ENCODE peak calls at places on chromosome 5, in six cellular contexts. One of them, this sample, is unnamed.
A peak's percentile ranks its signal among the peaks of the same experiment; 100 is the strongest.

GRCh38 chr5:109102291-109102690 is 307.5 kb downstream of the PJA2 start:
- DNase-seq in tibial nerve: no peak
- DNase-seq in heart left ventricle: no peak
- DNase-seq in esophagus squamous epithelium: no peak
- DNase-seq in CD8-positive, alpha-beta memory T cell: no peak
- DNase-seq in CD4-positive, alpha-beta memory T cell: no peak
- DNase-seq in this sample: no peak

GRCh38 chr5:17069995-17070405 is 133.9 kb upstream of the MYO10 start:
- DNase-seq in esophagus squamous epithelium: no peak
- DNase-seq in heart left ventricle: no peak
- DNase-seq in CD4-positive, alpha-beta memory T cell: no peak
- DNase-seq in CD8-positive, alpha-beta memory T cell: no peak
- DNase-seq in tibial nerve: no peak
- DNase-seq in this sample: no peak

GRCh38 chr5:86679529-86679928 is 61.8 kb downstream of the COX7C start:
- DNase-seq in tibial nerve: peak; percentile 52
- DNase-seq in heart left ventricle: no peak
- DNase-seq in esophagus squamous epithelium: no peak
- DNase-seq in CD8-positive, alpha-beta memory T cell: peak; percentile 11
- DNase-seq in CD4-positive, alpha-beta memory T cell: no peak
- DNase-seq in this sample: no peak

GRCh38 chr5:110840347-110840960 is 101.6 kb downstream of the SLC25A46 start:
- DNase-seq in CD4-positive, alpha-beta memory T cell: no peak
- DNase-seq in heart left ventricle: no peak
- DNase-seq in tibial nerve: no peak
- DNase-seq in CD8-positive, alpha-beta memory T cell: no peak
- DNase-seq in esophagus squamous epithelium: no peak
- DNase-seq in this sample: no peak

GRCh38 chr5:153598099-153598498 is 107.6 kb downstream of the GRIA1 start:
- DNase-seq in tibial nerve: no peak
- DNase-seq in esophagus squamous epithelium: no peak
- DNase-seq in CD8-positive, alpha-beta memory T cell: no peak
- DNase-seq in CD4-positive, alpha-beta memory T cell: no peak
- DNase-seq in heart left ventricle: no peak
- DNase-seq in this sample: no peak

GRCh38 chr5:139954022-139954421 is 89.1 kb downstream of the NRG2 start:
- DNase-seq in CD4-positive, alpha-beta memory T cell: no peak
- DNase-seq in esophagus squamous epithelium: no peak
- DNase-seq in tibial nerve: no peak
- DNase-seq in heart left ventricle: no peak
- DNase-seq in CD8-positive, alpha-beta memory T cell: no peak
- DNase-seq in this sample: no peak

GRCh38 chr5:31442253-31442820 is 89.6 kb downstream of the DROSHA start:
- DNase-seq in tibial nerve: no peak
- DNase-seq in CD8-positive, alpha-beta memory T cell: no peak
- DNase-seq in esophagus squamous epithelium: no peak
- DNase-seq in heart left ventricle: no peak
- DNase-seq in CD4-positive, alpha-beta memory T cell: no peak
- DNase-seq in this sample: no peak

GRCh38 chr5:1521671-1522600 is 1.8 kb downstream of the LPCAT1 start:
- DNase-seq in CD8-positive, alpha-beta memory T cell: no peak
- DNase-seq in CD4-positive, alpha-beta memory T cell: no peak
- DNase-seq in tibial nerve: no peak
- DNase-seq in esophagus squamous epithelium: no peak
- DNase-seq in heart left ventricle: no peak
- DNase-seq in this sample: peak; percentile 84

GRCh38 chr5:122424211-122424610 is 112.2 kb downstream of the SNCAIP start:
- DNase-seq in CD8-positive, alpha-beta memory T cell: no peak
- DNase-seq in heart left ventricle: no peak
- DNase-seq in CD4-positive, alpha-beta memory T cell: no peak
- DNase-seq in tibial nerve: no peak
- DNase-seq in esophagus squamous epithelium: no peak
- DNase-seq in this sample: no peak

GRCh38 chr5:67773439-67773988 is 442.0 kb upstream of the PIK3R1 start:
- DNase-seq in tibial nerve: no peak
- DNase-seq in CD8-positive, alpha-beta memory T cell: no peak
- DNase-seq in CD4-positive, alpha-beta memory T cell: no peak
- DNase-seq in heart left ventricle: peak; percentile 38
- DNase-seq in esophagus squamous epithelium: no peak
- DNase-seq in this sample: no peak

GRCh38 chr5:58145397-58145796 is 314.5 kb downstream of the PLK2 start:
- DNase-seq in CD8-positive, alpha-beta memory T cell: no peak
- DNase-seq in heart left ventricle: no peak
- DNase-seq in CD4-positive, alpha-beta memory T cell: no peak
- DNase-seq in esophagus squamous epithelium: no peak
- DNase-seq in tibial nerve: no peak
- DNase-seq in this sample: no peak

GRCh38 chr5:133410335-133410828 is 202.0 kb downstream of the FSTL4 start:
- DNase-seq in heart left ventricle: no peak
- DNase-seq in CD4-positive, alpha-beta memory T cell: no peak
- DNase-seq in CD8-positive, alpha-beta memory T cell: no peak
- DNase-seq in esophagus squamous epithelium: no peak
- DNase-seq in tibial nerve: no peak
- DNase-seq in this sample: no peak

GRCh38 chr5:115766608-115767007 is 49.9 kb downstream of the CDO1 start:
- DNase-seq in heart left ventricle: no peak
- DNase-seq in CD8-positive, alpha-beta memory T cell: no peak
- DNase-seq in tibial nerve: no peak
- DNase-seq in esophagus squamous epithelium: no peak
- DNase-seq in CD4-positive, alpha-beta memory T cell: no peak
- DNase-seq in this sample: no peak

GRCh38 chr5:179137643-179138567 is 77.7 kb downstream of the ZNF354C start:
- DNase-seq in heart left ventricle: no peak
- DNase-seq in tibial nerve: no peak
- DNase-seq in CD8-positive, alpha-beta memory T cell: no peak
- DNase-seq in CD4-positive, alpha-beta memory T cell: no peak
- DNase-seq in esophagus squamous epithelium: no peak
- DNase-seq in this sample: no peak

GRCh38 chr5:113495402-113495801 is 7.1 kb upstream of the MCC start:
- DNase-seq in CD4-positive, alpha-beta memory T cell: no peak
- DNase-seq in CD8-positive, alpha-beta memory T cell: no peak
- DNase-seq in heart left ventricle: no peak
- DNase-seq in tibial nerve: no peak
- DNase-seq in esophagus squamous epithelium: no peak
- DNase-seq in this sample: no peak

GRCh38 chr5:80408976-80409926 is 1.4 kb downstream of the ZFYVE16 start:
- DNase-seq in heart left ventricle: no peak
- DNase-seq in tibial nerve: no peak
- DNase-seq in CD4-positive, alpha-beta memory T cell: no peak
- DNase-seq in esophagus squamous epithelium: no peak
- DNase-seq in CD8-positive, alpha-beta memory T cell: no peak
- DNase-seq in this sample: no peak

GRCh38 chr5:2148312-2149195 is 265.8 kb upstream of the IRX4 start:
- DNase-seq in CD8-positive, alpha-beta memory T cell: no peak
- DNase-seq in esophagus squamous epithelium: no peak
- DNase-seq in CD4-positive, alpha-beta memory T cell: no peak
- DNase-seq in tibial nerve: no peak
- DNase-seq in heart left ventricle: no peak
- DNase-seq in this sample: no peak

GRCh38 chr5:45521067-45521466 is 175.1 kb downstream of the HCN1 start:
- DNase-seq in tibial nerve: no peak
- DNase-seq in CD4-positive, alpha-beta memory T cell: no peak
- DNase-seq in CD8-positive, alpha-beta memory T cell: no peak
- DNase-seq in esophagus squamous epithelium: no peak
- DNase-seq in heart left ventricle: no peak
- DNase-seq in this sample: no peak

GRCh38 chr5:68239485-68239884 is 23.9 kb downstream of the PIK3R1 start:
- DNase-seq in esophagus squamous epithelium: no peak
- DNase-seq in tibial nerve: peak; percentile 77
- DNase-seq in heart left ventricle: peak; percentile 77
- DNase-seq in CD4-positive, alpha-beta memory T cell: peak; percentile 93
- DNase-seq in CD8-positive, alpha-beta memory T cell: peak; percentile 87
- DNase-seq in this sample: peak; percentile 81

DNA sequence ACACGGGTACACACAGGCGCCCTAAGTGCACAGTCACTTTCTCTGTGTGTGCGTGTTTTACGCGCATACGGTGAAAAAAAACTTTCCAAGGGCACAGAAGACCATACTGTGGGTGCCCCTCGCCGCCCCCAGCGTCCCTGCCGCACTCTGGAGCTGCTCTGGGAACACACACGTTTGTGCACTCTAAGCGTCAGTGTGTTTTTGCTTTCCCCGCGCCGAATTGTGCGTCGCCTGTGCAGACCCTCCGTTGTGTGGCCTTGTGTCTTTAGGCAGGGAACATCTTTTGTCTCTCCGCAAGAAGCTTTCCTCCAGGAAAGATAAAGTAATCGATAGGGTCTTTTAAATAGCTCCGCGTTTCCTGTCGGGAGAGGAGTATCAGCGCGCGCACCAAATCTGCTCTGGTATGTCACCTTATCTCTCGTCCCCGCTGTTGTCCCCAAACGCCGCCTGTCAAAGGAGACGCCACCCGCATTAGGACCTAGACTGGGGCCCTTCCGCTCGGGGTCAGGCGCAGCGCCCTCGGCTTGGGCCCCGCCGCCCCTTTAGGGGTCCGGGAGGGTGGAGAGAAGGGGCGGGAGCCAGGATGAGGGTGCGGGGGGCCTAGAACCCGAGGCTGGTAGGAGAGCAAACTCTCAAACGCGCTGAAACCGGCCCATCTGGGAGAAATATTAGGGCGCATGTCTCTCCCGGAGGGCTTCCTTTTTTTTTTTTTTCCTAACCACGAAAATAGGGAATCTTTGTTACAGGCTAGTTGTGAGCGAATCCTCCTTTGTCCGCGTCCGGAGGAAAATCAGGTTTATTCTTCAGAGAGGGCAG is 10.5 kb upstream of the NKX2-5 start:
- DNase-seq in esophagus squamous epithelium: no peak
- DNase-seq in CD4-positive, alpha-beta memory T cell: no peak
- DNase-seq in heart left ventricle: no peak
- DNase-seq in tibial nerve: no peak
- DNase-seq in CD8-positive, alpha-beta memory T cell: no peak
- DNase-seq in this sample: peak; percentile 51
- H3K4me3 ChIP-seq in esophagus squamous epithelium: no peak overlapping the region
- H3K4me3 ChIP-seq in CD4-positive, alpha-beta memory T cell: no peak overlapping the region
- H3K4me3 ChIP-seq in heart left ventricle: peak overlapping the region; percentile 50
- H3K4me3 ChIP-seq in tibial nerve: no peak overlapping the region
- H3K4me3 ChIP-seq in CD8-positive, alpha-beta memory T cell: no peak overlapping the region
- H3K4me3 ChIP-seq in this sample: no peak overlapping the region

DNA sequence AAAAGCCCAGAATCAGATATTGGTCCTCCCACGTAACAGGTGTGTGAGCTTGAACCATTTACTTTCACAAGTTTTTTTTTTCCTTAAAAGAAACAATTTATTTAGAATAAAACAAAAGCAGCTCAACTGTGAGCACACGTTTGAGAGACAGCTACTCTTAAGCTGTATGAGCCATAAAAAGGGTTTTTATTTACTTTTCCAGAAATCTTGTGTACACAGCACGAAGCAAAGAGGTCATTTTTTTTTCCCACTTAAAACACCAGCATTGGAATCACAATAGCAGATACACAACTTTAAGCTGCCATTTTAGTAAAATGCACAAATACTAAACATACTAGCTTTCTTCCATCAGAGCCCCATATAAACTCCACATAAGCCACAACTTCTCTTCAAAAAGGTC is 44.6 kb downstream of the JAKMIP2 start:
- DNase-seq in heart left ventricle: no peak
- DNase-seq in CD8-positive, alpha-beta memory T cell: no peak
- DNase-seq in esophagus squamous epithelium: no peak
- DNase-seq in CD4-positive, alpha-beta memory T cell: no peak
- DNase-seq in tibial nerve: no peak
- DNase-seq in this sample: no peak
- H3K4me1 ChIP-seq in heart left ventricle: no peaks in the 10 kb centered on the region
- H3K4me1 ChIP-seq in CD8-positive, alpha-beta memory T cell: no peaks in the 10 kb centered on the region
- H3K4me1 ChIP-seq in esophagus squamous epithelium: no peaks in the 10 kb centered on the region
- H3K4me1 ChIP-seq in CD4-positive, alpha-beta memory T cell: no peaks in the 10 kb centered on the region
- H3K4me1 ChIP-seq in tibial nerve: no peaks in the 10 kb centered on the region
- H3K4me1 ChIP-seq in this sample: no peaks in the 10 kb centered on the region

DNA sequence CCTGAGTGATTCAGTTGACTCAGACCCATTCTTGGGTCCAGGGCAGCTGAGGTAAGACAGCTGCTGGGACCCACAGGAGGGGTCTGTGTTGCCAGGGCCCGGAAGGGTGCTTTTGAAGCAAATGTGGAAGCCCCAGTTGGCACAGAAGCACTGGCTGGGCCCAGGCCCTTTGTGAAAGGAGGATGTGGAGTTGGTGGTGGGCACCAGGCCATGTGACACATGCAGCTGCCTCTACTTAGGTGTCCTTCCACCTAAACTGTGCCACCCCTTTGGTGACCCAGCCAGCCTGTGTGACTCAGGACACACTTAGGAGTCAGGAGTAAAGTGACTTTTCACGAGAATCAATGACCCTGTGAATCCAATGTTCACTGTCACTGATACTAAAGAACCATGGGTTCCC is 114.3 kb upstream of the SLC25A48 start:
- DNase-seq in CD8-positive, alpha-beta memory T cell: no peak
- DNase-seq in tibial nerve: no peak
- DNase-seq in heart left ventricle: no peak
- DNase-seq in esophagus squamous epithelium: no peak
- DNase-seq in CD4-positive, alpha-beta memory T cell: no peak
- DNase-seq in this sample: no peak
- H3K27me3 ChIP-seq in CD8-positive, alpha-beta memory T cell: no peaks in the 10 kb centered on the region
- H3K27me3 ChIP-seq in tibial nerve: no peaks in the 10 kb centered on the region
- H3K27me3 ChIP-seq in heart left ventricle: no peaks in the 10 kb centered on the region
- H3K27me3 ChIP-seq in esophagus squamous epithelium: no peaks in the 10 kb centered on the region
- H3K27me3 ChIP-seq in CD4-positive, alpha-beta memory T cell: no peaks in the 10 kb centered on the region
- H3K27me3 ChIP-seq in this sample: no peaks in the 10 kb centered on the region

GRCh38 chr5:54457094-54457531 is 1.6 kb downstream of the HSPB3 start:
- DNase-seq in CD8-positive, alpha-beta memory T cell: no peak
- DNase-seq in esophagus squamous epithelium: no peak
- DNase-seq in CD4-positive, alpha-beta memory T cell: no peak
- DNase-seq in heart left ventricle: peak; percentile 55
- DNase-seq in tibial nerve: no peak
- DNase-seq in this sample: no peak
- H3K4me3 ChIP-seq in CD8-positive, alpha-beta memory T cell: no peak overlapping the region
- H3K4me3 ChIP-seq in esophagus squamous epithelium: no peak overlapping the region
- H3K4me3 ChIP-seq in CD4-positive, alpha-beta memory T cell: no peak overlapping the region
- H3K4me3 ChIP-seq in heart left ventricle: peak overlapping the region; percentile 68
- H3K4me3 ChIP-seq in tibial nerve: no peak overlapping the region
- H3K4me3 ChIP-seq in this sample: no peak overlapping the region

DNA sequence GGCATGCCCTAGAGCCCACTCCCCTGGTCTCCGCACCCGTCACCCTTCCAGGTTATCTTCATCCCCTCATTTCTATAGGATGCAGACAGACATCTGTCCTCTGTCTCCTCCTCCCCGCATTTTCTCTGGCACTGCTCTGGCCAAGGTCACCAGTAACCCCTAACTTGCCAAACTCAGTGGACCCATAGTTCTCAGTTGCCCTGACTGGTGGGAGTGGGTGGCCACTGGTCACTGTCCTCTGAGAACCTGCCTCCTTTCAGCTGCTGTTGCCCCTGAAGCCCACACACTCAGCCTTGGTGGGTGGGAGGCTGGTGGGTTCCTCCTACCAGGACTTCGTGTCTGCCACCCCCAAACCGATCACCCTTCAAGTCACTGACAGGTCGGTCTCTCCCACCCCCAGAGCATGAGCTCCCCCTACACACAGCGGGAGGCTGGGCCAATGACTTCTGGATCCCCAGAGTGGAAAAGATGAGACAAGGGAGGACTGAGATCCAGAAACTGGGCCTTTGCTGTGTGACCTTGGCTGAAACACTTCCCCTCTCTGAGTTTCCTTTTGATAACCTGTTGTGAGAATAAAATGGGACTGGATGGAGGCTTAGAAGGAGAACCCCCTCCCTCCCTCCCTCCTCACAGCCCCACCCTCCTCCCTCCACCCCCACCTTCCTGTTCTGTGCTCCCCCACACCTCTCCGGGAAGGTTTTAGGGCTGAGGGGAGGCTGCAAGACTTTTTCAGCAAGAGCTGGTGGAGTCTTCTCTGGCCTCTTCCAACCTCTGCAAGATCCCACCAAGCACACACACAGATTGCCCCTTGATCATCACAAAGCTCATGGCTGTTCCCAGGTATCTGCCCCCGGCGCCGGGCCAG is 2.4 kb upstream of the DBN1 start:
- DNase-seq in tibial nerve: no peak
- DNase-seq in CD8-positive, alpha-beta memory T cell: no peak
- DNase-seq in heart left ventricle: no peak
- DNase-seq in esophagus squamous epithelium: no peak
- DNase-seq in CD4-positive, alpha-beta memory T cell: no peak
- DNase-seq in this sample: no peak
- H3K4me1 ChIP-seq in tibial nerve: peaks cover 40% of the 10 kb centered on the region
- H3K4me1 ChIP-seq in CD8-positive, alpha-beta memory T cell: peaks cover 40% of the 10 kb centered on the region
- H3K4me1 ChIP-seq in heart left ventricle: peaks cover 68% of the 10 kb centered on the region
- H3K4me1 ChIP-seq in esophagus squamous epithelium: peaks cover 92% of the 10 kb centered on the region
- H3K4me1 ChIP-seq in CD4-positive, alpha-beta memory T cell: peaks cover 5% of the 10 kb centered on the region
- H3K4me1 ChIP-seq in this sample: peaks cover 32% of the 10 kb centered on the region

This sample was measured in left lung.